ENCODE peak calls at places on chromosomes 6 and 20, in four cellular contexts. D is GM12878, S is HepG2, J is K562. N is an unnamed sample.

GRCh38 chr6:52984247-52984646 is 10.8 kb downstream of the GSTA4 start:
- DNase-seq in D (peak; percentile 31), S (no peak), J (no peak), N (no peak)

GRCh38 chr6:129235167-129236072 is 352.5 kb downstream of the LAMA2 start:
- DNase-seq in D (no peak), S (no peak), J (no peak), N (no peak)

GRCh38 chr6:134299236-134299635 is 18.7 kb downstream of the SGK1 start:
- DNase-seq in D (no peak), S (peak; percentile 58), J (no peak), N (peak; percentile 92)

GRCh38 chr20:19384940-19385339 is 172.5 kb downstream of the SLC24A3 start:
- DNase-seq in D (no peak), S (no peak), J (no peak), N (no peak)

GRCh38 chr20:59120491-59120890 is 43.1 kb upstream of the ZNF831 start:
- DNase-seq in D (no peak), S (no peak), J (no peak), N (no peak)

GRCh38 chr20:51337126-51337805 is 205.3 kb downstream of the NFATC2 start:
- DNase-seq in D (no peak), S (no peak), J (no peak), N (no peak)

GRCh38 chr6:87925373-87926060 is 122.1 kb upstream of the SPACA1 start:
- DNase-seq in D (peak; percentile 89), S (no peak), J (no peak), N (no peak)

GRCh38 chr20:25294459-25295385 is 46.8 kb downstream of the PYGB start:
- DNase-seq in D (no peak), S (peak; percentile 82), J (peak; percentile 80), N (peak; percentile 71)

GRCh38 chr20:51447097-51447764 is 95.3 kb downstream of the NFATC2 start:
- DNase-seq in D (no peak), S (peak; percentile 49), J (no peak), N (peak; percentile 95)

GRCh38 chr20:5596401-5597193 is 153.6 kb upstream of the SHLD1 start:
- DNase-seq in D (no peak), S (no peak), J (no peak), N (no peak)

GRCh38 chr20:56247954-56248782 is at the start of gene MC3R:
- DNase-seq in D (no peak), S (peak; percentile 68), J (peak; percentile 42), N (peak; percentile 2)

GRCh38 chr6:17392978-17393334 is 439 bp upstream of the CAP2 start:
- DNase-seq in D (no peak), S (no peak), J (no peak), N (no peak)

GRCh38 chr6:84758486-84758885 is 5.9 kb downstream of the TBX18 start:
- DNase-seq in D (no peak), S (no peak), J (no peak), N (no peak)

GRCh38 chr6:21185849-21186478 is 407.6 kb upstream of the SOX4 start:
- DNase-seq in D (no peak), S (no peak), J (no peak), N (peak; percentile 12)

GRCh38 chr20:59723108-59723500 is 118.8 kb downstream of the PHACTR3 start:
- DNase-seq in D (no peak), S (no peak), J (no peak), N (no peak)

GRCh38 chr6:153435787-153436186 is 304.7 kb upstream of the RGS17 start:
- DNase-seq in D (no peak), S (no peak), J (no peak), N (no peak)

GRCh38 chr20:17320456-17320855 is 93.6 kb downstream of the PCSK2 start:
- DNase-seq in D (no peak), S (no peak), J (no peak), N (no peak)

GRCh38 chr6:91560409-91560808 is 973.5 kb upstream of the MAP3K7 start:
- DNase-seq in D (no peak), S (no peak), J (no peak), N (no peak)

GRCh38 chr6:28137458-28138020 is 4.1 kb upstream of the ZKSCAN8 start:
- DNase-seq in D (peak; percentile 62), S (no peak), J (no peak), N (no peak)

GRCh38 chr6:64330694-64331309 is 695.2 kb downstream of the PHF3 start:
- DNase-seq in D (peak; percentile 11), S (peak; percentile 55), J (no peak), N (peak; percentile 36)

GRCh38 chr20:61589055-61589385 is 337.0 kb downstream of the CDH4 start:
- DNase-seq in D (no peak), S (no peak), J (no peak), N (no peak)

GRCh38 chr6:13360671-13361540 is 32.6 kb upstream of the TBC1D7 start:
- DNase-seq in D (no peak), S (no peak), J (no peak), N (no peak)

GRCh38 chr20:64037498-64038213 is 1.7 kb downstream of the C20orf204 start:
- DNase-seq in D (no peak), S (no peak), J (peak; percentile 61), N (no peak)

GRCh38 chr6:11423667-11424066 is 113.9 kb upstream of the TMEM170B start:
- DNase-seq in D (no peak), S (no peak), J (no peak), N (peak; percentile 31)

GRCh38 chr20:20130399-20130798 is 78.1 kb downstream of the CFAP61 start:
- DNase-seq in D (peak; percentile 1), S (peak; percentile 59), J (no peak), N (peak; percentile 12)

GRCh38 chr20:43583982-43584432 is 6.7 kb upstream of the IFT52 start:
- DNase-seq in D (no peak), S (peak; percentile 95), J (peak; percentile 56), N (no peak)

GRCh38 chr6:157656437-157657005 is 166.5 kb upstream of the SNX9 start:
- DNase-seq in D (no peak), S (no peak), J (no peak), N (no peak)

GRCh38 chr6:54327631-54328030 is 19.4 kb downstream of the TINAG start:
- DNase-seq in D (no peak), S (no peak), J (no peak), N (no peak)

GRCh38 chr20:43691928-43692524 is 25.1 kb downstream of the MYBL2 start:
- DNase-seq in D (no peak), S (peak; percentile 72), J (peak; percentile 72), N (peak; percentile 37)

GRCh38 chr20:64101731-64102621 is 5.4 kb downstream of the NPBWR2 start:
- DNase-seq in D (no peak), S (no peak), J (peak; percentile 95), N (peak; percentile 21)

GRCh38 chr6:45327956-45328522 is at the start of gene RUNX2:
- DNase-seq in D (no peak), S (no peak), J (no peak), N (no peak)
- H3K4me1 ChIP-seq in D (no peaks in the 10 kb centered on the region), S (peaks cover 11% of the 10 kb centered on the region), J (no peaks in the 10 kb centered on the region), N (no peaks in the 10 kb centered on the region)

GRCh38 chr20:9211016-9211760 is 142.3 kb downstream of the PLCB4 start:
- DNase-seq in D (no peak), S (no peak), J (peak; percentile 34), N (no peak)

GRCh38 chr20:9218412-9219001 is 149.6 kb downstream of the PLCB4 start:
- DNase-seq in D (no peak), S (no peak), J (peak; percentile 8), N (no peak)

GRCh38 chr20:9214676-9215075 is 145.8 kb downstream of the PLCB4 start:
- DNase-seq in D (no peak), S (no peak), J (no peak), N (no peak)

GRCh38 chr20:9220874-9221547 is 152.1 kb downstream of the PLCB4 start:
- DNase-seq in D (no peak), S (no peak), J (no peak), N (no peak)

GRCh38 chr20:9215539-9215938 is 146.7 kb downstream of the PLCB4 start:
- DNase-seq in D (no peak), S (peak; percentile 41), J (no peak), N (peak; percentile 6)
- TF ChIP-seq MYC in D (no peak), S (no peak), J (no peak), N (no peak)

GRCh38 chr6:90178294-90178678 is 118.4 kb downstream of the BACH2 start:
- DNase-seq in D (no peak), S (no peak), J (no peak), N (no peak)

GRCh38 chr6:90183587-90184333 is 112.9 kb downstream of the BACH2 start:
- DNase-seq in D (no peak), S (no peak), J (no peak), N (no peak)

GRCh38 chr6:90177544-90178293 is 118.9 kb downstream of the BACH2 start:
- DNase-seq in D (no peak), S (no peak), J (no peak), N (no peak)

GRCh38 chr6:90179190-90180169 is 117.2 kb downstream of the BACH2 start:
- DNase-seq in D (no peak), S (no peak), J (no peak), N (no peak)

GRCh38 chr6:90180526-90180925 is 116.1 kb downstream of the BACH2 start:
- DNase-seq in D (no peak), S (no peak), J (no peak), N (no peak)
- H3K79me2 ChIP-seq in D (no peaks in the 10 kb centered on the region), S (no peaks in the 10 kb centered on the region), J (no peaks in the 10 kb centered on the region), N (no peaks in the 10 kb centered on the region)

GRCh38 chr6:15263780-15264374 is 18.0 kb downstream of the JARID2 start:
- DNase-seq in D (no peak), S (no peak), J (no peak), N (no peak)
- H3K4me1 ChIP-seq in D (peaks cover 66% of the 10 kb centered on the region), S (peaks cover 52% of the 10 kb centered on the region), J (peaks cover 77% of the 10 kb centered on the region), N (peaks cover 29% of the 10 kb centered on the region)

DNA sequence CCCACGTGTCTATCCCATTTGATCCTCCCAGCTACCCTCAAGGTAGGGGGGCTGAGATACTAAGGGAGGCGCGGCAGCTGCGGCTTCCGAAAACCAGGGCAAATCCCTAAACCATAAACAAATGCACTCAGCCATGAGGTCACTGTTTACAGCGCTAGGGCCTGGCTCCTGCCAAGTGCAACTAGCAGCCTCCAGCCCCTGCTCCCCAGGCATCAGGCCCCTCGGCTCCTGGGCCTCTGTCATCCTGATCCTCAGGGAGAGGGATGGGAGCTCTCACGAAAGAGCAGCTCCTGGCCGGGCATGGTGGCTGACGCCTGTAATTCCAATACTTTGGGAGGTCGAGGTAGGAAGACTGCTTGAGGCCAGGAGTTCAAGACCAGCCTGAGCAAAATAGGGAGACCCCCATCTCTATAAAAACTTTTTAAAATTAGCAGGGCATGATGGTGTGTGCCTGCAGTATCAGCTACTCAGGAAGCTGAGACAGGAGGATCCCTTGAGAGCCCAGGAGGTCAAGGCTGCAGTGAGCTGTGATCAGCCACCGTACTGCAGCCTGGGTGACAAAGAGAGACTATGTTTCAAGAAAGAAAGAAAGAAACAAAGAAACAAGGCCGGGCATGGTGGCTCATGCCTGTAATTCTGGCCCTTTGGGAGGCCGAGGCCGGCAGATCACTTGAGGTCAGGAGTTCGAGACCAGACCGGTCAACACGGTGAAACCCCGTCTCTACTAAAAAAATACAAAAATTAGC is 42.5 kb upstream of the TLDC2 start:
- DNase-seq in D (no peak), S (no peak), J (no peak), N (peak; percentile 30)
- TF ChIP-seq MYC in D (no peak), S (no peak), J (no peak), N (no peak)

GRCh38 chr20:37193226-37193625 is 13.9 kb upstream of the MROH8 start:
- DNase-seq in D (no peak), S (no peak), J (no peak), N (no peak)
- H3K79me2 ChIP-seq in D (peaks cover 71% of the 10 kb centered on the region), S (peaks cover 95% of the 10 kb centered on the region), J (peaks cover 96% of the 10 kb centered on the region), N (peaks cover 92% of the 10 kb centered on the region)